ENCODE peak calls at places on chromosomes 1 and 21, in ten cellular contexts. X, I, E, D, N, R, B, W, Y and F are unnamed samples.

GRCh38 chr1:163668472-163668871 is 346.7 kb downstream of the NUF2 start:
- DNase-seq in X (no peak), I (no peak), E (no peak), D (no peak), N (no peak), R (no peak), B (no peak), W (no peak), Y (no peak), F (no peak)

GRCh38 chr1:146020058-146020738 is 1.3 kb downstream of the HJV start:
- DNase-seq in X (no peak), I (no peak), E (no peak), D (no peak), N (no peak), R (peak; percentile 38), B (no peak), W (no peak), Y (no peak), F (no peak)

GRCh38 chr1:53398091-53398490 is 61.1 kb upstream of the DMRTB1 start:
- DNase-seq in X (peak; percentile 33), I (no peak), E (no peak), D (no peak), N (no peak), R (no peak), B (peak; percentile 39), W (peak; percentile 50), Y (no peak), F (no peak)

GRCh38 chr1:223033658-223034057 is 109.4 kb downstream of the TLR5 start:
- DNase-seq in X (no peak), I (no peak), E (no peak), D (no peak), N (no peak), R (no peak), B (no peak), W (no peak), Y (no peak), F (no peak)

GRCh38 chr1:47478090-47478489 is 40.2 kb downstream of the FOXD2 start:
- DNase-seq in X (peak; percentile 53), I (peak; percentile 8), E (peak; percentile 60), D (no peak), N (no peak), R (peak; percentile 58), B (no peak), W (no peak), Y (no peak), F (no peak)

GRCh38 chr21:14991957-14992356 is 72.8 kb downstream of the NRIP1 start:
- DNase-seq in X (no peak), I (peak; percentile 35), E (no peak), D (no peak), N (no peak), R (no peak), B (no peak), W (no peak), Y (no peak), F (no peak)

GRCh38 chr1:115791816-115792215 is 23.3 kb upstream of the CASQ2 start:
- DNase-seq in X (no peak), I (no peak), E (no peak), D (no peak), N (no peak), R (no peak), B (no peak), W (no peak), Y (no peak), F (no peak)

GRCh38 chr1:16387201-16388185 is 20.5 kb downstream of the SZRD1 start:
- DNase-seq in X (no peak), I (peak; percentile 42), E (no peak), D (no peak), N (no peak), R (no peak), B (no peak), W (no peak), Y (no peak), F (no peak)

GRCh38 chr1:109910123-109910962 is at the start of gene CSF1:
- DNase-seq in X (peak; percentile 84), I (peak; percentile 96), E (peak; percentile 85), D (peak; percentile 86), N (peak; percentile 70), R (peak; percentile 84), B (peak; percentile 95), W (peak; percentile 91), Y (peak; percentile 88), F (peak; percentile 81)

GRCh38 chr21:26781331-26781730 is 63.9 kb downstream of the ADAMTS1 start:
- DNase-seq in X (no peak), I (no peak), E (no peak), D (no peak), N (no peak), R (no peak), B (no peak), W (no peak), Y (no peak), F (no peak)

GRCh38 chr21:26783801-26784200 is 61.4 kb downstream of the ADAMTS1 start:
- DNase-seq in X (no peak), I (peak; percentile 28), E (no peak), D (no peak), N (no peak), R (no peak), B (no peak), W (no peak), Y (no peak), F (no peak)

GRCh38 chr21:26782754-26783153 is 62.5 kb downstream of the ADAMTS1 start:
- DNase-seq in X (no peak), I (no peak), E (no peak), D (no peak), N (no peak), R (no peak), B (no peak), W (no peak), Y (no peak), F (no peak)

GRCh38 chr21:26782349-26782748 is 62.9 kb downstream of the ADAMTS1 start:
- DNase-seq in X (no peak), I (no peak), E (no peak), D (no peak), N (no peak), R (no peak), B (no peak), W (no peak), Y (no peak), F (no peak)

GRCh38 chr21:26784974-26785373 is 60.2 kb downstream of the ADAMTS1 start:
- DNase-seq in X (no peak), I (no peak), E (no peak), D (no peak), N (no peak), R (no peak), B (no peak), W (no peak), Y (no peak), F (no peak)
- H3K9me3 ChIP-seq in X (no peaks in the 10 kb centered on the region), I (no peaks in the 10 kb centered on the region), E (no peaks in the 10 kb centered on the region), D (no peaks in the 10 kb centered on the region), N (no peaks in the 10 kb centered on the region), R (no peaks in the 10 kb centered on the region), B (no peaks in the 10 kb centered on the region), W (no peaks in the 10 kb centered on the region), Y (no peaks in the 10 kb centered on the region), F (no peaks in the 10 kb centered on the region)

GRCh38 chr1:100552031-100552430 is 14.1 kb downstream of the GPR88 start:
- DNase-seq in X (no peak), I (no peak), E (no peak), D (no peak), N (no peak), R (no peak), B (no peak), W (no peak), Y (no peak), F (no peak)
- H3K9me3 ChIP-seq in X (peaks cover 39% of the 10 kb centered on the region), I (no peaks in the 10 kb centered on the region), E (peaks cover 27% of the 10 kb centered on the region), D (peaks cover 58% of the 10 kb centered on the region), N (peaks cover 2% of the 10 kb centered on the region), R (peaks cover 10% of the 10 kb centered on the region), B (peaks cover 6% of the 10 kb centered on the region), W (peaks cover 3% of the 10 kb centered on the region), Y (peaks cover 73% of the 10 kb centered on the region), F (peaks cover 3% of the 10 kb centered on the region)

GRCh38 chr1:152309955-152310354 is 15.1 kb downstream of the FLG start:
- DNase-seq in X (no peak), I (no peak), E (no peak), D (no peak), N (no peak), R (no peak), B (peak; percentile 55), W (peak; percentile 50), Y (no peak), F (no peak)

GRCh38 chr1:152313970-152314369 is 11.1 kb downstream of the FLG start:
- DNase-seq in X (no peak), I (no peak), E (no peak), D (no peak), N (no peak), R (no peak), B (no peak), W (no peak), Y (no peak), F (no peak)

DNA sequence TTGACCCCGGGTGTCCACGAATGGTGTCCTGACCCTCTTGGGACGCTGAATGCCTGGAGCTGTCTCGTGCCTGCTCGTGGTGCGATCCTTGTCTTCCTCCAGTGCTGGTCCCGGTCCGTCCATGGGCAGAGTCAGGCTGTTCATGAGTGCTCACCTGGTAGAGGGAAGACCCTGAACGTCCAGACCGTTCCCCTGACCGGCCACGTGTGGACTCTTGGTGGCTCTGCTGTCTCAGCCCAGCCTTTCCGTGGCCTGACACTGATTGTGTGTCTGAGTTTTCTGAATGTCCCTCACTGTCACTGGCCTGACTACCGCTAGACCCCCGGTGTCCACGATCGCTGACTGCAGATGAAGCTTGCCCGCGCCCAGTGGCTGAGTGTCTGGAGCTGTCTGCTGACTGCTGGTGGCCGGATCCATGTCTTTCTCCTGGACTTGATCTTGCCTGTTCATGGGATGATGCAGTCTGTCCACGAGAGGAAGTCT is 11.7 kb downstream of the FLG start:
- DNase-seq in X (no peak), I (no peak), E (no peak), D (no peak), N (no peak), R (no peak), B (peak; percentile 48), W (no peak), Y (peak; percentile 50), F (no peak)
- H3K9me3 ChIP-seq in X (peaks cover 43% of the 10 kb centered on the region), I (no peaks in the 10 kb centered on the region), E (no peaks in the 10 kb centered on the region), D (no peaks in the 10 kb centered on the region), N (peaks cover 21% of the 10 kb centered on the region), R (no peaks in the 10 kb centered on the region), B (no peaks in the 10 kb centered on the region), W (peaks cover 10% of the 10 kb centered on the region), Y (peaks cover 9% of the 10 kb centered on the region), F (peaks cover 34% of the 10 kb centered on the region)

GRCh38 chr1:235670157-235670776 is 20.7 kb upstream of the GNG4 start:
- DNase-seq in X (no peak), I (no peak), E (no peak), D (no peak), N (no peak), R (no peak), B (no peak), W (no peak), Y (no peak), F (no peak)

GRCh38 chr1:235673981-235674380 is 24.4 kb upstream of the GNG4 start:
- DNase-seq in X (peak; percentile 77), I (no peak), E (no peak), D (no peak), N (no peak), R (no peak), B (no peak), W (no peak), Y (no peak), F (peak; percentile 82)

GRCh38 chr1:235671992-235672391 is 22.4 kb upstream of the GNG4 start:
- DNase-seq in X (no peak), I (no peak), E (no peak), D (no peak), N (no peak), R (no peak), B (no peak), W (no peak), Y (no peak), F (no peak)

GRCh38 chr1:235663628-235664027 is 14.0 kb upstream of the GNG4 start:
- DNase-seq in X (no peak), I (no peak), E (no peak), D (no peak), N (no peak), R (no peak), B (no peak), W (no peak), Y (no peak), F (no peak)

GRCh38 chr1:235669277-235669676 is 19.7 kb upstream of the GNG4 start:
- DNase-seq in X (peak; percentile 68), I (no peak), E (no peak), D (no peak), N (no peak), R (no peak), B (no peak), W (no peak), Y (no peak), F (no peak)
- H3K9me3 ChIP-seq in X (peaks cover 53% of the 10 kb centered on the region), I (no peaks in the 10 kb centered on the region), E (peaks cover 13% of the 10 kb centered on the region), D (peaks cover 22% of the 10 kb centered on the region), N (peaks cover 10% of the 10 kb centered on the region), R (no peaks in the 10 kb centered on the region), B (peaks cover 11% of the 10 kb centered on the region), W (peaks cover 10% of the 10 kb centered on the region), Y (peaks cover 52% of the 10 kb centered on the region), F (no peaks in the 10 kb centered on the region)